ENCODE peak calls at places on chromosome 15, in ten cellular contexts. B is K562, C is stomach, Q is SK-N-SH, X is suprapubic skin, A is A549, V is transverse colon, R is ovary, D is upper lobe of left lung, T is sigmoid colon. S is an unnamed sample. For H3K4me1, the result is how much of the 10 kb centered on the place peaks cover.

GRCh38 chr15:81531141-81531592 is 157.2 kb upstream of the TMC3 start:
- DNase-seq in A (no peak), V (no peak), B (no peak), Q (no peak), D (no peak), R (no peak), T (no peak), X (no peak), C (no peak), S (no peak)

GRCh38 chr15:83199288-83199687 is 8.3 kb downstream of the HDGFL3 start:
- DNase-seq in T (no peak), Q (no peak), X (no peak), D (no peak), A (no peak), C (no peak), V (no peak), B (no peak), R (no peak), S (no peak)

GRCh38 chr15:93261845-93262244 is 172.8 kb upstream of the RGMA start:
- DNase-seq in T (no peak), X (no peak), B (no peak), C (no peak), A (no peak), V (no peak), Q (no peak), D (no peak), R (peak), S (no peak)

GRCh38 chr15:64356443-64357040 is 569 bp upstream of the CSNK1G1 start:
- DNase-seq in A (peak), V (no peak), B (no peak), R (no peak), X (no peak), D (no peak), Q (peak), C (no peak), T (no peak), S (no peak)

GRCh38 chr15:88450125-88450798 is 16.9 kb downstream of the MRPL46 start:
- DNase-seq in D (peak), C (peak), B (peak), T (peak), A (peak), V (peak), Q (peak), X (no peak), R (peak), S (peak)

GRCh38 chr15:75349851-75350588 is 3.2 kb downstream of the NEIL1 start:
- DNase-seq in B (no peak), A (no peak), C (peak), X (no peak), T (no peak), V (peak), D (peak), Q (no peak), R (peak), S (no peak)

GRCh38 chr15:65049418-65049840 is 4.2 kb downstream of the SLC51B start:
- DNase-seq in D (peak), Q (peak), R (peak), C (peak), A (peak), T (peak), X (peak), V (peak), B (peak), S (peak)

GRCh38 chr15:74123131-74123429 is 7.3 kb upstream of the ISLR2 start:
- DNase-seq in R (no peak), B (no peak), V (no peak), C (no peak), X (no peak), D (no peak), A (no peak), T (no peak), Q (no peak), S (no peak)

GRCh38 chr15:57044072-57044702 is 125.7 kb downstream of the TCF12 start:
- DNase-seq in X (no peak), R (no peak), D (no peak), Q (no peak), A (no peak), C (no peak), B (no peak), V (no peak), T (no peak), S (no peak)

GRCh38 chr15:68819451-68820204 is 1.1 kb downstream of the ANP32A start:
- DNase-seq in D (peak), B (no peak), A (peak), Q (peak), R (peak), T (peak), X (no peak), C (peak), V (peak), S (no peak)

GRCh38 chr15:37125143-37125542 is 24.8 kb upstream of the MEIS2 start:
- DNase-seq in C (no peak), T (peak), B (no peak), R (no peak), Q (no peak), A (no peak), V (no peak), X (no peak), D (no peak), S (no peak)

GRCh38 chr15:39317225-39317624 is 263.7 kb upstream of the THBS1 start:
- DNase-seq in A (no peak), X (no peak), D (no peak), Q (no peak), R (no peak), V (no peak), T (no peak), B (no peak), C (no peak), S (no peak)

GRCh38 chr15:74992619-74993018 is 2.7 kb upstream of the SCAMP5 start:
- DNase-seq in X (no peak), C (no peak), A (no peak), T (no peak), R (no peak), D (no peak), V (no peak), B (no peak), Q (no peak), S (no peak)

GRCh38 chr15:85781099-85781498 is 13.6 kb downstream of the KLHL25 start:
- DNase-seq in V (no peak), A (no peak), Q (no peak), T (no peak), C (no peak), R (no peak), D (no peak), B (no peak), X (no peak), S (no peak)

GRCh38 chr15:29821416-29822099 is 710 bp downstream of the TJP1 start:
- DNase-seq in T (peak), V (peak), B (peak), X (peak), Q (peak), A (peak), R (peak), C (peak), D (peak), S (peak)

GRCh38 chr15:78242128-78242527 is 7.8 kb upstream of the ACSBG1 start:
- DNase-seq in B (peak), C (no peak), R (no peak), Q (peak), V (peak), D (no peak), A (peak), T (peak), X (no peak), S (no peak)

GRCh38 chr15:76006136-76006778 is 6.0 kb downstream of the NRG4 start:
- DNase-seq in D (peak), V (no peak), T (no peak), X (no peak), C (no peak), Q (no peak), B (no peak), R (no peak), A (no peak), S (peak)

GRCh38 chr15:51647128-51647562 is 24.6 kb upstream of the DMXL2 start:
- DNase-seq in B (peak), D (peak), T (peak), V (peak), X (no peak), C (peak), R (no peak), Q (peak), A (no peak), S (peak)

GRCh38 chr15:99387769-99388168 is 136.5 kb downstream of the LRRC28 start:
- DNase-seq in D (no peak), T (no peak), A (no peak), R (no peak), X (no peak), C (no peak), V (no peak), B (no peak), Q (no peak), S (no peak)

GRCh38 chr15:92817339-92817886 is 82.7 kb upstream of the CHD2 start:
- DNase-seq in B (no peak), C (no peak), X (no peak), A (no peak), T (no peak), D (no peak), V (no peak), R (no peak), Q (no peak), S (no peak)

GRCh38 chr15:42578984-42579537 is 3.7 kb downstream of the STARD9 start:
- DNase-seq in T (no peak), D (no peak), B (no peak), X (no peak), A (no peak), Q (no peak), C (no peak), R (no peak), V (no peak), S (no peak)

GRCh38 chr15:82108489-82109078 is 62.8 kb upstream of the MEX3B start:
- DNase-seq in D (peak), C (peak), B (peak), Q (peak), X (no peak), V (peak), R (peak), T (peak), A (peak), S (peak)

GRCh38 chr15:81215531-81215930 is 18.9 kb downstream of the IL16 start:
- DNase-seq in D (no peak), B (no peak), R (no peak), A (no peak), T (no peak), X (no peak), V (no peak), C (no peak), Q (no peak), S (no peak)

GRCh38 chr15:68667800-68668625 is 89.2 kb downstream of the CORO2B start:
- DNase-seq in V (no peak), B (no peak), R (no peak), X (peak), C (no peak), D (no peak), A (no peak), T (peak), Q (no peak), S (no peak)

GRCh38 chr15:100309109-100309983 is 32.4 kb downstream of the ADAMTS17 start:
- DNase-seq in Q (peak), T (no peak), A (no peak), R (no peak), B (no peak), X (no peak), C (no peak), V (no peak), D (no peak), S (no peak)

GRCh38 chr15:88974392-88974791 is 61.2 kb upstream of the MFGE8 start:
- DNase-seq in Q (no peak), B (no peak), A (no peak), D (no peak), T (no peak), V (no peak), R (no peak), X (no peak), C (no peak), S (no peak)

GRCh38 chr15:73683624-73684536 is at the start of gene CD276:
- DNase-seq in D (peak), C (peak), V (peak), A (peak), B (peak), T (peak), Q (peak), X (peak), R (peak), S (peak)

GRCh38 chr15:62853833-62854210 is 188.7 kb upstream of the TPM1 start:
- DNase-seq in A (no peak), Q (no peak), B (no peak), V (no peak), R (no peak), D (no peak), T (no peak), X (no peak), C (no peak), S (no peak)

GRCh38 chr15:56323435-56323834 is 41.8 kb upstream of the TEX9 start:
- DNase-seq in D (no peak), T (no peak), R (no peak), Q (no peak), B (no peak), C (no peak), V (no peak), A (no peak), X (no peak), S (no peak)

GRCh38 chr15:48062476-48062875 is 58.3 kb upstream of the SLC24A5 start:
- DNase-seq in A (no peak), Q (peak), C (no peak), D (no peak), T (no peak), X (no peak), B (no peak), R (no peak), V (no peak), S (no peak)

GRCh38 chr15:53114960-53115359 is 324.8 kb upstream of the ONECUT1 start:
- DNase-seq in A (peak), B (no peak), R (no peak), Q (no peak), C (no peak), D (no peak), V (peak), X (no peak), T (no peak), S (no peak)

GRCh38 chr15:43702701-43703433 is 9.2 kb downstream of the CKMT1A start:
- DNase-seq in V (no peak), A (no peak), R (no peak), X (no peak), T (no peak), C (no peak), B (no peak), Q (no peak), D (no peak), S (no peak)

GRCh38 chr15:43702174-43702573 is 8.5 kb downstream of the CKMT1A start:
- DNase-seq in R (no peak), V (no peak), A (no peak), C (no peak), X (no peak), B (no peak), D (no peak), T (no peak), Q (no peak), S (no peak)
- TF ChIP-seq EP300 in R (no peak), V (no peak), A (no peak), C (no peak), X (no peak), B (no peak), D (no peak), T (no peak), Q (no peak), S (no peak)

GRCh38 chr15:84689858-84690257 is 26.1 kb downstream of the SEC11A start:
- DNase-seq in C (no peak), Q (no peak), D (no peak), A (no peak), B (no peak), V (no peak), X (no peak), T (no peak), R (no peak), S (no peak)

GRCh38 chr15:84685304-84685703 is 27.3 kb upstream of the NMB start:
- DNase-seq in V (peak), X (no peak), C (no peak), D (peak), R (no peak), T (peak), Q (no peak), A (peak), B (no peak), S (peak)

DNA sequence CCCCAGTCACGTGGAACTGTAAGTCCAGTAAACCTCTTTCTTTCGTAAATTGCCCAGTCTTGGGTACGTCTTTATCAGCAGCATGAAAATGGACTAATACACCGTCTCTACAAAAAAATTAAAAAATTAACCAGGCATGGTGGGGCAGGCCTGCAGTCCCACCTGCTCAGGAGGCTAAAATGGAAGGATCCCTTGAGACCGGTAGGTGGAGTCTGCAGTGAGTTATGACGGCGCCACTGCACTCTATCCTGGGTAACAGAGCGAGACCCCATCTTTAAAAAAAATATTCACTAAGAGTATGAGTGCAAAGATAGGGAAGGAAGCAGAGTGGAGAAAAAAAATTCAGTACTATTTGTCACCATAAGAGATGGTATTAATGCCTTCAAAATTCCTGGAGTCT is 25.6 kb downstream of the SEC11A start:
- DNase-seq in Q (no peak), T (no peak), V (no peak), A (no peak), B (no peak), C (no peak), R (no peak), D (no peak), X (no peak), S (no peak)
- H3K4me3 ChIP-seq in Q (no peak), T (no peak), V (no peak), A (no peak), B (no peak), C (no peak), R (no peak), D (no peak), X (no peak), S (no peak)

DNA sequence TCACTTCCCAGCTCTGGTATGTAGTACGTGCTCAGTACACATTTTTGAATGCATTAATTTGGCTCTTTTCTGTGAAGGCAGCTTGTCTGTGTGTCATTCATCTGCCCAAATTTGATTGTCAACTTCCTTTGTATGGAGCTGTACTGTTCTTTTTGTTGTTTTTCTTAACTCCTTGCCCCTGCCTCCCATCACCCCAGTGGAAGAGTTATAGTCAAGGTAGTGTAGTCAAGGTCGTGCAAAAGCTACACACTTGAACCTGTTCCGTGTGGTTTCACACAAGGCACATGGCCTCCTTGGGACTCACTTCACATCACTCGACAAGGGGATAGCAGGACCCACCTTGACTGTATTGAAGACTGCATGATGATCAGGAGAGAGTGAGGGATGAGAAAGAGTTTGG is 37.6 kb downstream of the SMAD3 start:
- DNase-seq in B (no peak), V (no peak), A (no peak), R (no peak), D (no peak), C (no peak), X (no peak), Q (no peak), T (no peak), S (no peak)
- H3K4me1 ChIP-seq in B (half or more), V (under half), A (half or more), R (under half), D (half or more), C (half or more), X (half or more), Q (under half), T (under half), S (half or more)

GRCh38 chr15:67251318-67251717 is 3.1 kb downstream of the AAGAB start:
- DNase-seq in Q (no peak), T (no peak), D (no peak), R (no peak), B (no peak), C (no peak), V (no peak), X (no peak), A (no peak), S (no peak)

GRCh38 chr15:67256051-67256450 is 1.5 kb downstream of the IQCH start:
- DNase-seq in Q (no peak), C (no peak), X (no peak), V (no peak), T (no peak), R (no peak), D (no peak), A (no peak), B (no peak), S (no peak)

GRCh38 chr15:67253103-67253502 is 1.4 kb downstream of the AAGAB start:
- DNase-seq in C (no peak), B (no peak), R (no peak), V (peak), A (no peak), Q (no peak), X (no peak), T (no peak), D (no peak), S (no peak)

GRCh38 chr15:67254238-67255175 is at the start of the genes AAGAB and IQCH:
- DNase-seq in X (peak), D (peak), V (peak), R (peak), T (peak), B (peak), A (peak), C (peak), Q (peak), S (peak)

GRCh38 chr15:67253517-67254237 is 784 bp downstream of the AAGAB start:
- DNase-seq in A (no peak), B (no peak), Q (peak), R (no peak), D (no peak), V (no peak), T (no peak), C (no peak), X (no peak), S (no peak)
- TF ChIP-seq EP300 in A (no peak), B (no peak), Q (no peak), R (no peak), D (no peak), V (no peak), T (no peak), C (no peak), X (no peak), S (no peak)

GRCh38 chr15:25670025-25670554 is 193.0 kb downstream of the ATP10A start:
- DNase-seq in D (peak), A (peak), B (no peak), C (no peak), R (peak), Q (peak), X (no peak), V (peak), T (peak), S (no peak)
- H3K4me3 ChIP-seq in D (no peak), A (no peak), B (no peak), C (peak), R (peak), Q (no peak), X (no peak), V (no peak), T (peak), S (no peak)

S was measured in tibial nerve.